ENCODE peak calls at places on chromosome 5, in seven cellular contexts. One of them, this sample, is unnamed.

GRCh38 chr5:151811593-151812321 is 40.0 kb downstream of the G3BP1 start:
- DNase-seq in Peyer's patch: no peak
- DNase-seq in uterus: no peak
- DNase-seq in dorsolateral prefrontal cortex: no peak
- DNase-seq in lower lobe of right lung: no peak
- DNase-seq in bronchial epithelial cell: peak; percentile 18
- DNase-seq in PC-3: no peak
- DNase-seq in this sample: peak; percentile 82

GRCh38 chr5:154095819-154096380 is 57.1 kb downstream of the MFAP3 start:
- DNase-seq in uterus: no peak
- DNase-seq in PC-3: no peak
- DNase-seq in lower lobe of right lung: no peak
- DNase-seq in dorsolateral prefrontal cortex: no peak
- DNase-seq in bronchial epithelial cell: no peak
- DNase-seq in Peyer's patch: no peak
- DNase-seq in this sample: no peak

GRCh38 chr5:59873113-59873512 is 20.4 kb downstream of the PDE4D start:
- DNase-seq in Peyer's patch: no peak
- DNase-seq in bronchial epithelial cell: no peak
- DNase-seq in uterus: no peak
- DNase-seq in PC-3: no peak
- DNase-seq in dorsolateral prefrontal cortex: no peak
- DNase-seq in lower lobe of right lung: no peak
- DNase-seq in this sample: peak; percentile 70

GRCh38 chr5:112776301-112776856 is 38.7 kb downstream of the APC start:
- DNase-seq in uterus: no peak
- DNase-seq in dorsolateral prefrontal cortex: no peak
- DNase-seq in PC-3: peak; percentile 50
- DNase-seq in Peyer's patch: no peak
- DNase-seq in bronchial epithelial cell: peak; percentile 78
- DNase-seq in lower lobe of right lung: no peak
- DNase-seq in this sample: peak; percentile 95

GRCh38 chr5:127892467-127893207 is 189.4 kb downstream of the CCDC192 start:
- DNase-seq in uterus: no peak
- DNase-seq in PC-3: peak; percentile 93
- DNase-seq in dorsolateral prefrontal cortex: no peak
- DNase-seq in bronchial epithelial cell: peak; percentile 76
- DNase-seq in lower lobe of right lung: no peak
- DNase-seq in Peyer's patch: no peak
- DNase-seq in this sample: peak; percentile 66

GRCh38 chr5:152995214-152995725 is 495.2 kb upstream of the GRIA1 start:
- DNase-seq in dorsolateral prefrontal cortex: no peak
- DNase-seq in Peyer's patch: no peak
- DNase-seq in lower lobe of right lung: no peak
- DNase-seq in uterus: no peak
- DNase-seq in PC-3: no peak
- DNase-seq in bronchial epithelial cell: no peak
- DNase-seq in this sample: no peak

GRCh38 chr5:172793577-172794488 is 22.8 kb upstream of the DUSP1 start:
- DNase-seq in lower lobe of right lung: peak; percentile 51
- DNase-seq in dorsolateral prefrontal cortex: no peak
- DNase-seq in PC-3: peak; percentile 71
- DNase-seq in bronchial epithelial cell: peak; percentile 36
- DNase-seq in Peyer's patch: no peak
- DNase-seq in uterus: no peak
- DNase-seq in this sample: peak; percentile 91

GRCh38 chr5:38077652-38078051 is 180.7 kb upstream of the EGFLAM start:
- DNase-seq in dorsolateral prefrontal cortex: no peak
- DNase-seq in Peyer's patch: no peak
- DNase-seq in bronchial epithelial cell: no peak
- DNase-seq in uterus: no peak
- DNase-seq in PC-3: no peak
- DNase-seq in lower lobe of right lung: no peak
- DNase-seq in this sample: no peak

GRCh38 chr5:96880402-96881164 is 4.3 kb downstream of the ERAP2 start:
- DNase-seq in bronchial epithelial cell: peak; percentile 96
- DNase-seq in uterus: no peak
- DNase-seq in lower lobe of right lung: no peak
- DNase-seq in dorsolateral prefrontal cortex: no peak
- DNase-seq in Peyer's patch: no peak
- DNase-seq in PC-3: peak; percentile 77
- DNase-seq in this sample: peak; percentile 84

GRCh38 chr5:132776077-132776931 is 735 bp downstream of the SEPTIN8 start:
- DNase-seq in PC-3: peak; percentile 41
- DNase-seq in dorsolateral prefrontal cortex: peak; percentile 41
- DNase-seq in Peyer's patch: no peak
- DNase-seq in uterus: peak; percentile 41
- DNase-seq in bronchial epithelial cell: no peak
- DNase-seq in lower lobe of right lung: no peak
- DNase-seq in this sample: no peak

GRCh38 chr5:56183507-56183906 is 49.6 kb downstream of the ANKRD55 start:
- DNase-seq in uterus: no peak
- DNase-seq in Peyer's patch: no peak
- DNase-seq in lower lobe of right lung: no peak
- DNase-seq in dorsolateral prefrontal cortex: no peak
- DNase-seq in bronchial epithelial cell: peak; percentile 98
- DNase-seq in PC-3: peak; percentile 83
- DNase-seq in this sample: peak; percentile 97

GRCh38 chr5:174723979-174724483 is 351 bp upstream of the MSX2 start:
- DNase-seq in dorsolateral prefrontal cortex: no peak
- DNase-seq in bronchial epithelial cell: peak; percentile 1
- DNase-seq in Peyer's patch: no peak
- DNase-seq in uterus: no peak
- DNase-seq in PC-3: peak; percentile 14
- DNase-seq in lower lobe of right lung: no peak
- DNase-seq in this sample: peak; percentile 8

GRCh38 chr5:169666365-169666764 is 29.3 kb downstream of the DOCK2 start:
- DNase-seq in PC-3: no peak
- DNase-seq in Peyer's patch: no peak
- DNase-seq in dorsolateral prefrontal cortex: no peak
- DNase-seq in bronchial epithelial cell: no peak
- DNase-seq in lower lobe of right lung: no peak
- DNase-seq in uterus: no peak
- DNase-seq in this sample: no peak

GRCh38 chr5:142280066-142281011 is 44.5 kb downstream of the SPRY4 start:
- DNase-seq in uterus: peak; percentile 35
- DNase-seq in lower lobe of right lung: no peak
- DNase-seq in dorsolateral prefrontal cortex: no peak
- DNase-seq in Peyer's patch: no peak
- DNase-seq in bronchial epithelial cell: no peak
- DNase-seq in PC-3: no peak
- DNase-seq in this sample: peak; percentile 78

GRCh38 chr5:141654298-141654697 is 3.1 kb upstream of the FCHSD1 start:
- DNase-seq in lower lobe of right lung: no peak
- DNase-seq in uterus: no peak
- DNase-seq in dorsolateral prefrontal cortex: no peak
- DNase-seq in PC-3: peak; percentile 52
- DNase-seq in bronchial epithelial cell: peak; percentile 21
- DNase-seq in Peyer's patch: no peak
- DNase-seq in this sample: peak; percentile 81

GRCh38 chr5:109805472-109805871 is 115.7 kb downstream of the MAN2A1 start:
- DNase-seq in dorsolateral prefrontal cortex: no peak
- DNase-seq in bronchial epithelial cell: no peak
- DNase-seq in uterus: no peak
- DNase-seq in lower lobe of right lung: no peak
- DNase-seq in Peyer's patch: no peak
- DNase-seq in PC-3: no peak
- DNase-seq in this sample: peak; percentile 3

GRCh38 chr5:20420991-20421595 is 433.1 kb upstream of the CDH18 start:
- DNase-seq in Peyer's patch: no peak
- DNase-seq in bronchial epithelial cell: no peak
- DNase-seq in lower lobe of right lung: no peak
- DNase-seq in PC-3: no peak
- DNase-seq in dorsolateral prefrontal cortex: no peak
- DNase-seq in uterus: no peak
- DNase-seq in this sample: no peak

GRCh38 chr5:56814963-56815656 is at the start of gene MAP3K1:
- DNase-seq in PC-3: peak; percentile 76
- DNase-seq in Peyer's patch: peak; percentile 82
- DNase-seq in lower lobe of right lung: peak; percentile 94
- DNase-seq in uterus: peak; percentile 79
- DNase-seq in bronchial epithelial cell: peak; percentile 38
- DNase-seq in dorsolateral prefrontal cortex: peak; percentile 54
- DNase-seq in this sample: peak; percentile 48

GRCh38 chr5:170576602-170577584 is 73.1 kb downstream of the KCNIP1 start:
- DNase-seq in bronchial epithelial cell: no peak
- DNase-seq in dorsolateral prefrontal cortex: no peak
- DNase-seq in PC-3: no peak
- DNase-seq in Peyer's patch: no peak
- DNase-seq in uterus: no peak
- DNase-seq in lower lobe of right lung: no peak
- DNase-seq in this sample: peak; percentile 8

GRCh38 chr5:146947181-146947941 is 68.8 kb upstream of the PPP2R2B start:
- DNase-seq in uterus: no peak
- DNase-seq in bronchial epithelial cell: peak; percentile 30
- DNase-seq in lower lobe of right lung: no peak
- DNase-seq in Peyer's patch: no peak
- DNase-seq in dorsolateral prefrontal cortex: no peak
- DNase-seq in PC-3: peak; percentile 34
- DNase-seq in this sample: peak; percentile 38

DNA sequence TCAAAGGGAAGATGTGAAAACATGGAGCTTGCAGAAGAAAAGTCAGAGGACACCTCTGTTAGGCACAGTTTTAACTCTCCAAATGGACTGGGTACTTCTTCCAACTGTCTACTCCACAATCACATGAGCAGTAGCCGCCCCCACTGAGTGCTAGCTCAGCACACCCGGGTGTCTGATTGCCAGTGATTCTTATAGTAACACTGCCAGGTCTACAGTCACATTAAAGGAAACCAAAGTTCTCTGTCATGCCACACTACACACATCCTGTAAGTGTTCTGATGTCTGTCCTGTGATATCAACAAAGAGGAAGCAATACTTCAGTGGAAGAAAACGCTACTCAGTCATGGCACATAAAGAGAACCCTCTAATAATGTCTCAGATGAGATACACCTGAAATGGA is at the start of gene HAVCR2:
- DNase-seq in uterus: no peak
- DNase-seq in PC-3: no peak
- DNase-seq in Peyer's patch: peak; percentile 75
- DNase-seq in bronchial epithelial cell: no peak
- DNase-seq in lower lobe of right lung: peak; percentile 70
- DNase-seq in dorsolateral prefrontal cortex: no peak
- DNase-seq in this sample: no peak
- H3K4me3 ChIP-seq in uterus: no peak within 1 kb of the TSS
- H3K4me3 ChIP-seq in PC-3: no peak within 1 kb of the TSS
- H3K4me3 ChIP-seq in Peyer's patch: peak within 1 kb of the TSS; percentile 5
- H3K4me3 ChIP-seq in bronchial epithelial cell: no peak within 1 kb of the TSS
- H3K4me3 ChIP-seq in lower lobe of right lung: peak within 1 kb of the TSS; percentile 32
- H3K4me3 ChIP-seq in dorsolateral prefrontal cortex: peak within 1 kb of the TSS; percentile 48
- H3K4me3 ChIP-seq in this sample: no peak within 1 kb of the TSS

DNA sequence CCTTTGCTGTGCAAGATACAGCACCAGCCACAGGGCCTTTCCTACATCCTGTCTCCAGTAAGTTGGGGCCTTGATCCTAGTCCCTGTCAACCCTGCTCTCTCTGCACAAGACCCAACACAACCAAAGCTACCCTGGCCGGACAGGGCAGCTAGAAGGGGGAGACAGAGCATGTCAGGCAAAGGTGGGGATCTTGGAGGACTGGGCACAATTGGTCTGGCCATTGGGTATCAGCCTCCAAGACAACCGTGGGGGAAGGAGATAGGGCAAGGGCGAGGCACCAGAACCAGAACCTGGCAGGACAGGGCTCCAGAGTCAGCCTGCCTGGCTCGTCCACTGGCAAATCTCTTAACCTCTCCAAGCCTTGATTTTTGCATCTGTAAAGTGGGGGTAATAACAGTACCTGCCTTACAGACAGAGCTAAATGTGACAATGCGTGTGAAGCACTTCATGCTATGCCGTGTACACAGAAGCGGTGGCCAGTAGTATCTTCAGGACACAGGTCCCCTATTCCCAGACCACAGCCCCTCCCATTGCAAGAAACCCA is 51.6 kb upstream of the CDKN2AIPNL start:
- DNase-seq in lower lobe of right lung: no peak
- DNase-seq in dorsolateral prefrontal cortex: no peak
- DNase-seq in Peyer's patch: no peak
- DNase-seq in uterus: no peak
- DNase-seq in bronchial epithelial cell: no peak
- DNase-seq in PC-3: no peak
- DNase-seq in this sample: no peak
- TF ChIP-seq CTCF in lower lobe of right lung: no peak
- TF ChIP-seq CTCF in dorsolateral prefrontal cortex: no peak
- TF ChIP-seq CTCF in Peyer's patch: no peak
- TF ChIP-seq CTCF in uterus: no peak
- TF ChIP-seq CTCF in bronchial epithelial cell: no peak
- TF ChIP-seq CTCF in PC-3: no peak
- TF ChIP-seq CTCF in this sample: no peak

DNA sequence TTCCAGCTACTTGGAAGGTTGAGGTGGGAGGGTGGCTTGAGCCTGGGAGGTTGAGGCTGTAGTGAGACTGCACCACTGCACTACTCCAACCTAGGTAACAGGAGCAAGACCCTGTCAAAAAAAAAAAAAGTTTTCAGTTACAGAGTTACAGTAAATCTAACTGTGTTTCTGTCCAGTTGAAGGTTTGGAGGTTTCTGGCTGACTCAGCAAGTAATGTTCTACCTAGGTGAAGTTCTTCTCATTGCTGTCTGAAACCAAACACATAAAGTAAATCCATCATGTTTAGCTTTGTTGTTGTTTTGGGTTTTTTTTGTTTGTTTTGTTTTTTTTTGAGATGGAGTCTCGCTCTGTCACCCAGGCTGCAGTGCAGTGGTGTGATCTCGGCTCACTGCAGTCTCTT is 7.9 kb upstream of the ANKHD1 start:
- DNase-seq in uterus: no peak
- DNase-seq in lower lobe of right lung: no peak
- DNase-seq in dorsolateral prefrontal cortex: no peak
- DNase-seq in Peyer's patch: no peak
- DNase-seq in PC-3: no peak
- DNase-seq in bronchial epithelial cell: no peak
- DNase-seq in this sample: no peak
- H3K4me3 ChIP-seq in uterus: no peak overlapping the region
- H3K4me3 ChIP-seq in lower lobe of right lung: no peak overlapping the region
- H3K4me3 ChIP-seq in dorsolateral prefrontal cortex: no peak overlapping the region
- H3K4me3 ChIP-seq in Peyer's patch: no peak overlapping the region
- H3K4me3 ChIP-seq in PC-3: no peak overlapping the region
- H3K4me3 ChIP-seq in bronchial epithelial cell: no peak overlapping the region
- H3K4me3 ChIP-seq in this sample: no peak overlapping the region

GRCh38 chr5:138032572-138033274 is at the start of gene FAM13B:
- DNase-seq in Peyer's patch: peak; percentile 78
- DNase-seq in dorsolateral prefrontal cortex: peak; percentile 64
- DNase-seq in PC-3: peak; percentile 51
- DNase-seq in uterus: peak; percentile 79
- DNase-seq in lower lobe of right lung: peak; percentile 86
- DNase-seq in bronchial epithelial cell: peak; percentile 49
- DNase-seq in this sample: peak; percentile 45

GRCh38 chr5:138029944-138030343 is 2.9 kb downstream of the FAM13B start:
- DNase-seq in dorsolateral prefrontal cortex: no peak
- DNase-seq in uterus: no peak
- DNase-seq in PC-3: no peak
- DNase-seq in bronchial epithelial cell: no peak
- DNase-seq in lower lobe of right lung: no peak
- DNase-seq in Peyer's patch: no peak
- DNase-seq in this sample: no peak

GRCh38 chr5:138033916-138034315 is 1.0 kb upstream of the FAM13B start:
- DNase-seq in lower lobe of right lung: no peak
- DNase-seq in bronchial epithelial cell: peak; percentile 34
- DNase-seq in Peyer's patch: no peak
- DNase-seq in dorsolateral prefrontal cortex: no peak
- DNase-seq in PC-3: peak; percentile 45
- DNase-seq in uterus: no peak
- DNase-seq in this sample: peak; percentile 54

GRCh38 chr5:138033275-138033808 is 463 bp upstream of the FAM13B start:
- DNase-seq in PC-3: no peak
- DNase-seq in Peyer's patch: no peak
- DNase-seq in bronchial epithelial cell: no peak
- DNase-seq in uterus: no peak
- DNase-seq in lower lobe of right lung: no peak
- DNase-seq in dorsolateral prefrontal cortex: no peak
- DNase-seq in this sample: no peak

GRCh38 chr5:138032028-138032571 is 779 bp downstream of the FAM13B start:
- DNase-seq in Peyer's patch: peak; percentile 83
- DNase-seq in uterus: peak; percentile 54
- DNase-seq in PC-3: peak; percentile 25
- DNase-seq in bronchial epithelial cell: peak; percentile 44
- DNase-seq in dorsolateral prefrontal cortex: peak; percentile 29
- DNase-seq in lower lobe of right lung: peak; percentile 83
- DNase-seq in this sample: peak; percentile 49
- TF ChIP-seq CTCF in Peyer's patch: no peak
- TF ChIP-seq CTCF in uterus: no peak
- TF ChIP-seq CTCF in PC-3: no peak
- TF ChIP-seq CTCF in bronchial epithelial cell: no peak
- TF ChIP-seq CTCF in dorsolateral prefrontal cortex: peak; percentile 5
- TF ChIP-seq CTCF in lower lobe of right lung: no peak
- TF ChIP-seq CTCF in this sample: no peak